ENCODE peak calls at places on chromosomes 16 and 17, in four cellular contexts. One of them, this sample, is unnamed.

GRCh38 chr16:17396762-17397498 is 73.8 kb downstream of the XYLT1 start:
- DNase-seq in brain pericyte: no peak
- DNase-seq in T-helper 1 cell: no peak
- DNase-seq in bronchial epithelial cell: no peak
- DNase-seq in this sample: no peak

GRCh38 chr16:87422106-87422505 is 30.0 kb downstream of the MAP1LC3B start:
- DNase-seq in brain pericyte: no peak
- DNase-seq in T-helper 1 cell: no peak
- DNase-seq in bronchial epithelial cell: no peak
- DNase-seq in this sample: no peak

GRCh38 chr16:324451-325334 is 27.8 kb downstream of the AXIN1 start:
- DNase-seq in brain pericyte: no peak
- DNase-seq in T-helper 1 cell: peak; percentile 61
- DNase-seq in bronchial epithelial cell: no peak
- DNase-seq in this sample: no peak

GRCh38 chr17:879546-879945 is 97.4 kb downstream of the MRM3 start:
- DNase-seq in brain pericyte: no peak
- DNase-seq in T-helper 1 cell: peak; percentile 41
- DNase-seq in bronchial epithelial cell: peak; percentile 93
- DNase-seq in this sample: peak; percentile 17

GRCh38 chr17:76132574-76133338 is 8.3 kb downstream of the FOXJ1 start:
- DNase-seq in brain pericyte: no peak
- DNase-seq in T-helper 1 cell: no peak
- DNase-seq in bronchial epithelial cell: peak; percentile 55
- DNase-seq in this sample: no peak

GRCh38 chr17:49850772-49851386 is 3.0 kb upstream of the TAC4 start:
- DNase-seq in brain pericyte: no peak
- DNase-seq in T-helper 1 cell: no peak
- DNase-seq in bronchial epithelial cell: no peak
- DNase-seq in this sample: peak; percentile 42

GRCh38 chr17:79915850-79916430 is 76.7 kb upstream of the CBX4 start:
- DNase-seq in brain pericyte: no peak
- DNase-seq in T-helper 1 cell: no peak
- DNase-seq in bronchial epithelial cell: peak; percentile 36
- DNase-seq in this sample: peak; percentile 52

GRCh38 chr16:78522327-78522726 is 422.9 kb downstream of the WWOX start:
- DNase-seq in brain pericyte: no peak
- DNase-seq in T-helper 1 cell: no peak
- DNase-seq in bronchial epithelial cell: no peak
- DNase-seq in this sample: no peak

GRCh38 chr17:50613596-50613995 is 21.1 kb upstream of the ABCC3 start:
- DNase-seq in brain pericyte: no peak
- DNase-seq in T-helper 1 cell: no peak
- DNase-seq in bronchial epithelial cell: no peak
- DNase-seq in this sample: no peak

GRCh38 chr17:44523672-44523972 is 20.4 kb upstream of the GPATCH8 start:
- DNase-seq in brain pericyte: no peak
- DNase-seq in T-helper 1 cell: no peak
- DNase-seq in bronchial epithelial cell: no peak
- DNase-seq in this sample: no peak

GRCh38 chr16:67425581-67425980 is 5.3 kb upstream of the HSD11B2 start:
- DNase-seq in brain pericyte: no peak
- DNase-seq in T-helper 1 cell: no peak
- DNase-seq in bronchial epithelial cell: no peak
- DNase-seq in this sample: no peak

GRCh38 chr16:63171545-63171944 is 1135.3 kb upstream of the CDH8 start:
- DNase-seq in brain pericyte: no peak
- DNase-seq in T-helper 1 cell: no peak
- DNase-seq in bronchial epithelial cell: no peak
- DNase-seq in this sample: no peak

GRCh38 chr17:72477529-72477928 is 356.7 kb downstream of the SOX9 start:
- DNase-seq in brain pericyte: no peak
- DNase-seq in T-helper 1 cell: no peak
- DNase-seq in bronchial epithelial cell: peak; percentile 38
- DNase-seq in this sample: no peak

GRCh38 chr16:58885528-58886170 is 151.5 kb upstream of the GOT2 start:
- DNase-seq in brain pericyte: no peak
- DNase-seq in T-helper 1 cell: no peak
- DNase-seq in bronchial epithelial cell: no peak
- DNase-seq in this sample: no peak

GRCh38 chr17:17724307-17724921 is 43.2 kb downstream of the RAI1 start:
- DNase-seq in brain pericyte: no peak
- DNase-seq in T-helper 1 cell: no peak
- DNase-seq in bronchial epithelial cell: no peak
- DNase-seq in this sample: peak; percentile 45

GRCh38 chr16:83633285-83633684 is 174.5 kb upstream of the HSBP1 start:
- DNase-seq in brain pericyte: no peak
- DNase-seq in T-helper 1 cell: no peak
- DNase-seq in bronchial epithelial cell: no peak
- DNase-seq in this sample: no peak

GRCh38 chr17:22286337-22287041 is 594.2 kb downstream of the KCNJ18 start:
- DNase-seq in brain pericyte: no peak
- DNase-seq in T-helper 1 cell: no peak
- DNase-seq in bronchial epithelial cell: no peak
- DNase-seq in this sample: no peak

GRCh38 chr16:84699712-84700517 is at the start of gene USP10:
- DNase-seq in brain pericyte: no peak
- DNase-seq in T-helper 1 cell: peak; percentile 77
- DNase-seq in bronchial epithelial cell: peak; percentile 54
- DNase-seq in this sample: peak; percentile 99

This sample was measured in AG08395.